ENCODE peak calls at places on chromosome 6, in five cellular contexts. S is A549, Q is HepG2, Y is H1, F is K562. J is an unnamed sample.

GRCh38 chr6:159760602-159761057 is 1.2 kb upstream of the ACAT2 start:
- DNase-seq in S (no peak), Q (peak), Y (peak), F (peak), J (peak)

GRCh38 chr6:143457563-143458359 is 7.2 kb downstream of the PEX3 start:
- DNase-seq in S (no peak), Q (peak), Y (no peak), F (no peak), J (peak)

GRCh38 chr6:153024401-153025017 is 22.0 kb upstream of the MTRF1L start:
- DNase-seq in S (peak), Q (peak), Y (peak), F (peak), J (peak)

GRCh38 chr6:158506577-158506976 is 53.3 kb upstream of the TMEM181 start:
- DNase-seq in S (peak), Q (peak), Y (peak), F (peak), J (peak)

GRCh38 chr6:4435981-4436445 is 300.6 kb upstream of the ECI2 start:
- DNase-seq in S (no peak), Q (no peak), Y (no peak), F (no peak), J (no peak)

GRCh38 chr6:149483302-149483701 is 1.5 kb downstream of the ZC3H12D start:
- DNase-seq in S (no peak), Q (no peak), Y (no peak), F (no peak), J (no peak)

GRCh38 chr6:46486186-46486585 is 5.1 kb downstream of the RCAN2 start:
- DNase-seq in S (no peak), Q (peak), Y (no peak), F (no peak), J (no peak)

GRCh38 chr6:170248111-170248805 is 42.6 kb downstream of the DLL1 start:
- DNase-seq in S (no peak), Q (no peak), Y (no peak), F (no peak), J (no peak)

GRCh38 chr6:10505529-10505928 is 15.6 kb upstream of the GCNT2 start:
- DNase-seq in S (peak), Q (peak), Y (no peak), F (peak), J (no peak)

GRCh38 chr6:157528931-157529653 is 148.1 kb downstream of the ZDHHC14 start:
- DNase-seq in S (no peak), Q (peak), Y (no peak), F (no peak), J (no peak)

GRCh38 chr6:73688351-73688750 is 7.7 kb upstream of the CD109 start:
- DNase-seq in S (no peak), Q (no peak), Y (no peak), F (no peak), J (no peak)

GRCh38 chr6:10521104-10521808 is at the start of gene GCNT2:
- DNase-seq in S (peak), Q (peak), Y (peak), F (peak), J (peak)

GRCh38 chr6:15090145-15090579 is 155.7 kb upstream of the JARID2 start:
- DNase-seq in S (no peak), Q (no peak), Y (no peak), F (peak), J (no peak)

GRCh38 chr6:64046746-64047208 is 411.2 kb downstream of the PHF3 start:
- DNase-seq in S (no peak), Q (peak), Y (no peak), F (no peak), J (no peak)

GRCh38 chr6:67877288-67877687 is 757.8 kb upstream of the ADGRB3 start:
- DNase-seq in S (no peak), Q (no peak), Y (no peak), F (no peak), J (no peak)

GRCh38 chr6:14758421-14759043 is 487.3 kb upstream of the JARID2 start:
- DNase-seq in S (no peak), Q (no peak), Y (no peak), F (no peak), J (peak)

GRCh38 chr6:7052441-7052936 is 55.3 kb upstream of the RREB1 start:
- DNase-seq in S (no peak), Q (no peak), Y (peak), F (no peak), J (peak)

GRCh38 chr6:167580512-167580911 is 246.2 kb upstream of the AFDN start:
- DNase-seq in S (no peak), Q (no peak), Y (no peak), F (no peak), J (no peak)

GRCh38 chr6:17968876-17969275 is 18.6 kb downstream of the KIF13A start:
- DNase-seq in S (no peak), Q (no peak), Y (no peak), F (no peak), J (no peak)

GRCh38 chr6:49937017-49937416 is 26.9 kb downstream of the DEFB114 start:
- DNase-seq in S (no peak), Q (no peak), Y (no peak), F (no peak), J (no peak)

GRCh38 chr6:130500693-130501092 is 134.9 kb downstream of the TMEM200A start:
- DNase-seq in S (no peak), Q (no peak), Y (no peak), F (no peak), J (peak)

GRCh38 chr6:87391334-87391733 is 16.4 kb upstream of the CFAP206 start:
- DNase-seq in S (peak), Q (peak), Y (no peak), F (peak), J (peak)

GRCh38 chr6:56671160-56671559 is 28.5 kb upstream of the DST start:
- DNase-seq in S (no peak), Q (no peak), Y (no peak), F (no peak), J (no peak)

GRCh38 chr6:45563902-45564301 is 186.2 kb upstream of the SUPT3H start:
- DNase-seq in S (no peak), Q (no peak), Y (peak), F (no peak), J (no peak)

GRCh38 chr6:30411515-30412207 is 66.7 kb downstream of the RPP21 start:
- DNase-seq in S (no peak), Q (peak), Y (peak), F (peak), J (peak)
- TF ChIP-seq RFX5 in S (no peak), Q (no peak), Y (no peak), F (no peak), J (no peak)

GRCh38 chr6:85482206-85483040 is 32.5 kb downstream of the NT5E start:
- DNase-seq in S (no peak), Q (no peak), Y (no peak), F (no peak), J (no peak)
- H3K4me2 ChIP-seq in S (peak), Q (peak), Y (no peak), F (no peak), J (no peak)

GRCh38 chr6:41970436-41970846 is 28.8 kb upstream of the CCND3 start:
- DNase-seq in S (peak), Q (no peak), Y (no peak), F (no peak), J (peak)
- TF ChIP-seq RFX5 in S (no peak), Q (no peak), Y (no peak), F (no peak), J (no peak)

GRCh38 chr6:32140420-32141046 is 10.4 kb upstream of the FKBPL start:
- DNase-seq in S (no peak), Q (no peak), Y (no peak), F (no peak), J (no peak)
- H3K4me2 ChIP-seq in S (no peak), Q (peak), Y (no peak), F (peak), J (no peak)

GRCh38 chr6:38027685-38028373 is 208.3 kb downstream of the ZFAND3 start:
- DNase-seq in S (no peak), Q (no peak), Y (no peak), F (no peak), J (no peak)
- TF ChIP-seq RFX5 in S (no peak), Q (no peak), Y (no peak), F (no peak), J (no peak)

J was measured in IMR-90.